ENCODE peak calls at places on chromosomes 1 and 21, in six cellular contexts. G is activated CD4-positive, alpha-beta T cell treated with anti-CD3 and anti-CD28 coated beads, Interleukin-2, amount 50 U/mL, for 4 hours; B is uterus; Q is aorta; P is NCI-H2171 treated with DMSO at 0.1 percent for 48 hours; E is ovary. T is an unnamed sample.

GRCh38 chr1:207321790-207322530 is 482 bp downstream of the CD55 start:
- DNase-seq in Q (no peak), B (no peak), G (peak; percentile 12), P (no peak), E (no peak), T (peak; percentile 55)

GRCh38 chr1:64042331-64043100 is 160.9 kb upstream of the UBE2U start:
- DNase-seq in P (no peak), G (no peak), E (no peak), B (peak; percentile 85), Q (no peak), T (no peak)

GRCh38 chr1:9710037-9710436 is 58.5 kb downstream of the PIK3CD start:
- DNase-seq in Q (no peak), G (no peak), P (no peak), B (no peak), E (no peak), T (no peak)

GRCh38 chr1:78334952-78335351 is 155.8 kb upstream of the PTGFR start:
- DNase-seq in Q (no peak), E (no peak), B (peak; percentile 15), P (no peak), G (no peak), T (no peak)

GRCh38 chr1:112754116-112754628 is 39.0 kb upstream of the PPM1J start:
- DNase-seq in B (no peak), P (no peak), E (no peak), Q (no peak), G (no peak), T (no peak)

GRCh38 chr1:170729608-170730378 is 65.9 kb downstream of the PRRX1 start:
- DNase-seq in B (no peak), E (no peak), G (no peak), Q (no peak), P (no peak), T (no peak)

GRCh38 chr1:172429324-172430127 is 9.0 kb downstream of the C1orf105 start:
- DNase-seq in B (peak; percentile 42), E (no peak), G (peak; percentile 38), P (peak; percentile 67), Q (no peak), T (no peak)

GRCh38 chr1:85296980-85297379 is 20.5 kb upstream of the BCL10 start:
- DNase-seq in Q (no peak), G (no peak), P (no peak), E (no peak), B (no peak), T (peak; percentile 11)

GRCh38 chr1:151314137-151314875 is 12.9 kb downstream of the PI4KB start:
- DNase-seq in G (no peak), E (peak; percentile 88), P (no peak), Q (peak; percentile 86), B (peak; percentile 88), T (peak; percentile 73)

GRCh38 chr1:65964123-65964522 is 171.4 kb downstream of the PDE4B start:
- DNase-seq in Q (no peak), P (no peak), B (no peak), G (no peak), E (no peak), T (no peak)

GRCh38 chr1:11473635-11474034 is 5.3 kb upstream of the DISP3 start:
- DNase-seq in Q (no peak), E (no peak), B (no peak), P (no peak), G (no peak), T (peak; percentile 80)

GRCh38 chr1:79322511-79323027 is 316.0 kb upstream of the ADGRL4 start:
- DNase-seq in B (no peak), E (no peak), Q (no peak), G (no peak), P (no peak), T (no peak)

GRCh38 chr21:20999567-21000169 is 1.5 kb downstream of the NCAM2 start:
- DNase-seq in E (no peak), P (peak; percentile 0), B (no peak), G (no peak), Q (no peak), T (peak; percentile 55)

T was measured in islet precursor cell.